ENCODE peak calls at places on chromosomes 12 and 14, in eight cellular contexts. U, F, P, I, V, N, G and T are unnamed samples.

GRCh38 chr12:62347922-62348650 is 87.9 kb downstream of the USP15 start:
- DNase-seq in U (no peak), F (no peak), P (no peak), I (no peak), V (no peak), N (no peak), G (no peak), T (no peak)

GRCh38 chr12:82426081-82426480 is 67.8 kb downstream of the METTL25 start:
- DNase-seq in U (no peak), F (no peak), P (no peak), I (no peak), V (no peak), N (no peak), G (no peak), T (no peak)

GRCh38 chr14:68621400-68622365 is 171.2 kb downstream of the ZFP36L1 start:
- DNase-seq in U (no peak), F (no peak), P (peak), I (no peak), V (no peak), N (no peak), G (no peak), T (no peak)

GRCh38 chr12:95262808-95263207 is 45.2 kb downstream of the VEZT start:
- DNase-seq in U (no peak), F (no peak), P (no peak), I (no peak), V (no peak), N (no peak), G (no peak), T (no peak)

GRCh38 chr12:6965714-6966113 is 4.8 kb downstream of the PHB2 start:
- DNase-seq in U (no peak), F (no peak), P (no peak), I (peak), V (no peak), N (no peak), G (no peak), T (no peak)

GRCh38 chr12:95102916-95103671 is 29.7 kb upstream of the NR2C1 start:
- DNase-seq in U (no peak), F (peak), P (peak), I (peak), V (no peak), N (no peak), G (peak), T (peak)

GRCh38 chr12:111993290-111994150 is 19.4 kb downstream of the TMEM116 start:
- DNase-seq in U (no peak), F (no peak), P (no peak), I (peak), V (no peak), N (no peak), G (no peak), T (no peak)

GRCh38 chr12:89051065-89051677 is 301.1 kb downstream of the DUSP6 start:
- DNase-seq in U (no peak), F (peak), P (peak), I (no peak), V (no peak), N (peak), G (peak), T (no peak)

GRCh38 chr14:105857223-105857815 is 330.9 kb downstream of the TMEM121 start:
- DNase-seq in U (no peak), F (no peak), P (no peak), I (no peak), V (no peak), N (no peak), G (no peak), T (no peak)

GRCh38 chr12:91406920-91407341 is 224.3 kb upstream of the DCN start:
- DNase-seq in U (no peak), F (no peak), P (peak), I (peak), V (no peak), N (no peak), G (no peak), T (no peak)

GRCh38 chr12:118150625-118151024 is 14.7 kb downstream of the PEBP1 start:
- DNase-seq in U (no peak), F (no peak), P (no peak), I (no peak), V (no peak), N (no peak), G (no peak), T (no peak)

GRCh38 chr12:121245951-121246350 is 36.0 kb downstream of the P2RX4 start:
- DNase-seq in U (no peak), F (no peak), P (no peak), I (no peak), V (no peak), N (no peak), G (no peak), T (no peak)

GRCh38 chr12:113242018-113242418 is 20.8 kb downstream of the TPCN1 start:
- DNase-seq in U (no peak), F (no peak), P (peak), I (no peak), V (no peak), N (no peak), G (no peak), T (no peak)

GRCh38 chr12:6360578-6361490 is 14.5 kb downstream of the SCNN1A start:
- DNase-seq in U (no peak), F (no peak), P (no peak), I (no peak), V (no peak), N (no peak), G (no peak), T (no peak)

GRCh38 chr14:76761849-76762616 is 765 bp downstream of the VASH1 start:
- DNase-seq in U (no peak), F (no peak), P (no peak), I (no peak), V (no peak), N (no peak), G (no peak), T (no peak)

GRCh38 chr12:113844495-113845175 is 121.5 kb downstream of the RBM19 start:
- DNase-seq in U (no peak), F (peak), P (no peak), I (no peak), V (no peak), N (no peak), G (no peak), T (no peak)

GRCh38 chr12:18696971-18697602 is 40.7 kb downstream of the PLCZ1 start:
- DNase-seq in U (no peak), F (no peak), P (peak), I (no peak), V (no peak), N (no peak), G (no peak), T (no peak)

GRCh38 chr12:130953783-130954543 is at the start of gene ADGRD1:
- DNase-seq in U (no peak), F (no peak), P (no peak), I (no peak), V (no peak), N (no peak), G (no peak), T (no peak)

GRCh38 chr14:53748691-53749090 is 207.9 kb downstream of the BMP4 start:
- DNase-seq in U (no peak), F (no peak), P (no peak), I (no peak), V (no peak), N (no peak), G (no peak), T (no peak)

GRCh38 chr12:89783321-89784060 is 74.9 kb upstream of the ATP2B1 start:
- DNase-seq in U (no peak), F (no peak), P (no peak), I (no peak), V (peak), N (no peak), G (no peak), T (no peak)